ENCODE peak calls at places on chromosomes 2 and 18, in eight cellular contexts. T, W, S, J, B, D, N and R are unnamed samples.

GRCh38 chr18:55487997-55488396 is 100.0 kb downstream of the TCF4 start:
- DNase-seq in T (no peak), W (no peak), S (no peak), J (no peak), B (no peak), D (no peak), N (no peak), R (no peak)

GRCh38 chr2:238724728-238725127 is 123.2 kb upstream of the TWIST2 start:
- DNase-seq in T (no peak), W (no peak), S (no peak), J (no peak), B (no peak), D (no peak), N (no peak), R (no peak)

GRCh38 chr18:47480166-47480565 is 228.7 kb upstream of the SKOR2 start:
- DNase-seq in T (no peak), W (no peak), S (no peak), J (no peak), B (no peak), D (no peak), N (no peak), R (no peak)

GRCh38 chr18:57997820-57998219 is 46.2 kb upstream of the NEDD4L start:
- DNase-seq in T (no peak), W (no peak), S (peak; percentile 42), J (no peak), B (no peak), D (no peak), N (peak; percentile 26), R (no peak)

GRCh38 chr2:196277002-196277401 is 105.6 kb upstream of the STK17B start:
- DNase-seq in T (peak; percentile 79), W (peak; percentile 65), S (no peak), J (peak; percentile 20), B (no peak), D (peak; percentile 66), N (peak; percentile 30), R (no peak)

GRCh38 chr2:56017784-56018183 is 94.2 kb upstream of the EFEMP1 start:
- DNase-seq in T (no peak), W (no peak), S (no peak), J (no peak), B (no peak), D (no peak), N (no peak), R (no peak)

GRCh38 chr2:196987654-196988364 is 61.3 kb upstream of the PGAP1 start:
- DNase-seq in T (peak; percentile 97), W (no peak), S (no peak), J (peak; percentile 40), B (peak; percentile 79), D (peak; percentile 98), N (no peak), R (peak; percentile 13)

GRCh38 chr2:20604957-20605381 is 45.9 kb downstream of the HS1BP3 start:
- DNase-seq in T (peak; percentile 92), W (no peak), S (no peak), J (peak; percentile 76), B (no peak), D (peak; percentile 98), N (no peak), R (no peak)

GRCh38 chr18:45626330-45627203 is 11.3 kb downstream of the SLC14A2 start:
- DNase-seq in T (peak; percentile 26), W (no peak), S (peak; percentile 72), J (no peak), B (no peak), D (peak; percentile 27), N (peak; percentile 70), R (no peak)

GRCh38 chr18:78587626-78588600 is 391.7 kb upstream of the SALL3 start:
- DNase-seq in T (no peak), W (no peak), S (no peak), J (no peak), B (no peak), D (no peak), N (no peak), R (no peak)

GRCh38 chr2:65227035-65227470 is 578 bp upstream of the ACTR2 start:
- DNase-seq in T (peak; percentile 48), W (no peak), S (no peak), J (peak; percentile 40), B (no peak), D (peak; percentile 25), N (no peak), R (no peak)

GRCh38 chr18:59516356-59517155 is 157.5 kb upstream of the LMAN1 start:
- DNase-seq in T (peak; percentile 88), W (no peak), S (peak; percentile 88), J (no peak), B (no peak), D (peak; percentile 90), N (peak; percentile 23), R (no peak)

GRCh38 chr2:24721470-24721869 is 71.7 kb downstream of the PTRHD1 start:
- DNase-seq in T (peak; percentile 88), W (no peak), S (peak; percentile 5), J (peak; percentile 94), B (no peak), D (peak; percentile 93), N (peak; percentile 14), R (peak; percentile 52)

GRCh38 chr18:49491857-49492693 is 5.0 kb upstream of the C18orf32 start:
- DNase-seq in T (peak; percentile 100), W (peak; percentile 88), S (peak; percentile 97), J (peak; percentile 100), B (peak; percentile 97), D (peak; percentile 100), N (peak; percentile 87), R (peak; percentile 99)

GRCh38 chr18:78612801-78613200 is 366.8 kb upstream of the SALL3 start:
- DNase-seq in T (no peak), W (no peak), S (no peak), J (no peak), B (no peak), D (no peak), N (no peak), R (no peak)

GRCh38 chr2:9164112-9164608 is 42.5 kb upstream of the ASAP2 start:
- DNase-seq in T (no peak), W (no peak), S (no peak), J (no peak), B (no peak), D (no peak), N (no peak), R (no peak)

GRCh38 chr2:29747786-29748470 is 173.5 kb downstream of the ALK start:
- DNase-seq in T (peak; percentile 55), W (no peak), S (no peak), J (no peak), B (no peak), D (peak; percentile 14), N (no peak), R (no peak)

GRCh38 chr2:26840937-26841610 is 6.9 kb upstream of the DPYSL5 start:
- DNase-seq in T (peak; percentile 29), W (no peak), S (no peak), J (no peak), B (peak; percentile 18), D (no peak), N (no peak), R (no peak)

GRCh38 chr2:120470041-120470716 is 124.2 kb downstream of the INHBB start:
- DNase-seq in T (peak; percentile 93), W (no peak), S (peak; percentile 35), J (no peak), B (no peak), D (peak; percentile 96), N (no peak), R (no peak)

GRCh38 chr2:103402944-103403343 is 641.1 kb downstream of the TMEM182 start:
- DNase-seq in T (no peak), W (no peak), S (no peak), J (no peak), B (no peak), D (no peak), N (no peak), R (no peak)

GRCh38 chr2:152541712-152542111 is 175.5 kb downstream of the PRPF40A start:
- DNase-seq in T (no peak), W (no peak), S (no peak), J (no peak), B (no peak), D (no peak), N (no peak), R (no peak)

GRCh38 chr2:121804340-121804739 is 48.9 kb downstream of the TSN start:
- DNase-seq in T (no peak), W (peak; percentile 12), S (peak; percentile 47), J (no peak), B (peak; percentile 63), D (peak; percentile 28), N (peak; percentile 77), R (peak; percentile 78)

GRCh38 chr2:241617431-241618154 is 19.4 kb downstream of the THAP4 start:
- DNase-seq in T (peak; percentile 41), W (peak; percentile 52), S (peak; percentile 22), J (no peak), B (peak; percentile 69), D (no peak), N (peak; percentile 40), R (peak; percentile 16)

GRCh38 chr2:188276255-188276654 is 15.4 kb upstream of the GULP1 start:
- DNase-seq in T (no peak), W (no peak), S (no peak), J (no peak), B (no peak), D (no peak), N (no peak), R (no peak)

GRCh38 chr18:3994061-3994687 is 460.9 kb downstream of the DLGAP1 start:
- DNase-seq in T (no peak), W (no peak), S (no peak), J (no peak), B (no peak), D (no peak), N (no peak), R (no peak)

GRCh38 chr18:45255142-45255890 is 360.0 kb upstream of the SLC14A2 start:
- DNase-seq in T (peak; percentile 90), W (no peak), S (no peak), J (no peak), B (no peak), D (peak; percentile 79), N (no peak), R (no peak)

GRCh38 chr18:58870130-58870529 is 5.5 kb downstream of the ZNF532 start:
- DNase-seq in T (peak; percentile 56), W (no peak), S (peak; percentile 80), J (no peak), B (no peak), D (peak; percentile 42), N (no peak), R (no peak)

GRCh38 chr2:45649457-45649854 is 2.0 kb upstream of the PRKCE start:
- DNase-seq in T (peak; percentile 50), W (no peak), S (no peak), J (no peak), B (no peak), D (no peak), N (no peak), R (no peak)